ENCODE peak calls at places on chromosomes 11 and 22, in four cellular contexts. T is fibroblast of lung, L is DND-41, Z is spleen. P is an unnamed sample. For H3K36me3, the result is how much of the 10 kb centered on the place peaks cover.

GRCh38 chr11:117828641-117829368 is 4.3 kb upstream of the FXYD2 start:
- DNase-seq in T (peak), L (peak), Z (peak), P (peak)

GRCh38 chr22:24517446-24517845 is 22.3 kb downstream of the UPB1 start:
- DNase-seq in T (no peak), L (no peak), Z (no peak), P (no peak)

GRCh38 chr11:75565221-75565814 is 3.3 kb downstream of the SERPINH1 start:
- DNase-seq in T (peak), L (no peak), Z (no peak), P (no peak)

GRCh38 chr11:12253843-12254281 is 123.5 kb upstream of the PARVA start:
- DNase-seq in T (no peak), L (no peak), Z (no peak), P (no peak)

GRCh38 chr22:28674121-28674563 is 5.5 kb downstream of the TTC28 start:
- DNase-seq in T (peak), L (peak), Z (no peak), P (peak)

GRCh38 chr11:71281901-71282300 is 29.5 kb upstream of the SHANK2 start:
- DNase-seq in T (no peak), L (no peak), Z (no peak), P (no peak)

GRCh38 chr11:17354070-17354924 is 2.7 kb downstream of the NCR3LG1 start:
- DNase-seq in T (peak), L (peak), Z (no peak), P (peak)

GRCh38 chr11:22690891-22691290 is 24.5 kb downstream of the GAS2 start:
- DNase-seq in T (no peak), L (peak), Z (no peak), P (no peak)

GRCh38 chr11:68297812-68298658 is 14.4 kb upstream of the LRP5 start:
- DNase-seq in T (peak), L (peak), Z (peak), P (peak)

GRCh38 chr11:133414503-133414902 is 117.8 kb downstream of the OPCML start:
- DNase-seq in T (no peak), L (no peak), Z (no peak), P (no peak)

GRCh38 chr11:69437001-69437875 is 44.2 kb upstream of the LINC01488 start:
- DNase-seq in T (no peak), L (no peak), Z (peak), P (no peak)

GRCh38 chr11:119810478-119811232 is 81.7 kb upstream of the NECTIN1 start:
- DNase-seq in T (no peak), L (no peak), Z (peak), P (no peak)

GRCh38 chr11:45926536-45927331 is 4.3 kb downstream of the LARGE2 start:
- DNase-seq in T (no peak), L (no peak), Z (peak), P (no peak)

GRCh38 chr22:20571531-20572007 is 64.2 kb downstream of the MED15 start:
- DNase-seq in T (peak), L (peak), Z (peak), P (peak)

GRCh38 chr22:44068422-44069191 is 44.5 kb downstream of the PARVB start:
- DNase-seq in T (no peak), L (no peak), Z (no peak), P (no peak)

GRCh38 chr11:64723117-64723906 is at the start of gene NRXN2:
- DNase-seq in T (peak), L (peak), Z (peak), P (peak)

GRCh38 chr11:115409116-115409663 is 95.0 kb downstream of the CADM1 start:
- DNase-seq in T (no peak), L (no peak), Z (no peak), P (no peak)

GRCh38 chr11:66688561-66689534 is 11.2 kb upstream of the RBM4B start:
- DNase-seq in T (no peak), L (no peak), Z (peak), P (no peak)

GRCh38 chr11:2531277-2531986 is 86.6 kb downstream of the KCNQ1 start:
- DNase-seq in T (peak), L (peak), Z (peak), P (peak)

GRCh38 chr11:77109236-77110019 is 6.8 kb downstream of the OMP start:
- DNase-seq in T (peak), L (no peak), Z (no peak), P (no peak)

GRCh38 chr11:45025716-45026492 is 75.2 kb upstream of the TP53I11 start:
- DNase-seq in T (peak), L (peak), Z (peak), P (no peak)

GRCh38 chr11:63910605-63911195 is 6.3 kb downstream of the RCOR2 start:
- DNase-seq in T (no peak), L (no peak), Z (no peak), P (no peak)

GRCh38 chr11:20238712-20239111 is 78.4 kb upstream of the DBX1 start:
- DNase-seq in T (no peak), L (no peak), Z (no peak), P (no peak)

GRCh38 chr11:104713366-104713765 is 184.9 kb downstream of the CASP12 start:
- DNase-seq in T (peak), L (no peak), Z (no peak), P (no peak)

GRCh38 chr11:25925359-25925758 is 406.6 kb upstream of the ANO3 start:
- DNase-seq in T (no peak), L (no peak), Z (no peak), P (no peak)

GRCh38 chr11:45885274-45885920 is at the start of gene MAPK8IP1:
- DNase-seq in T (peak), L (peak), Z (peak), P (peak)

GRCh38 chr11:10379022-10379421 is 74.1 kb downstream of the ADM start:
- DNase-seq in T (peak), L (peak), Z (no peak), P (no peak)

GRCh38 chr11:111913997-111914396 is 1.5 kb downstream of the HSPB2 start:
- DNase-seq in T (peak), L (no peak), Z (no peak), P (no peak)

GRCh38 chr11:99256614-99257013 is 235.9 kb downstream of the CNTN5 start:
- DNase-seq in T (no peak), L (no peak), Z (no peak), P (no peak)

GRCh38 chr11:86395061-86395551 is 20.4 kb downstream of the CCDC81 start:
- DNase-seq in T (peak), L (no peak), Z (no peak), P (no peak)

GRCh38 chr22:46934172-46934745 is 171.8 kb downstream of the TBC1D22A start:
- DNase-seq in T (no peak), L (no peak), Z (no peak), P (no peak)

GRCh38 chr11:2214527-2215229 is 43.1 kb upstream of the TH start:
- DNase-seq in T (no peak), L (no peak), Z (peak), P (no peak)

GRCh38 chr11:17036666-17037658 is 22.7 kb upstream of the PLEKHA7 start:
- DNase-seq in T (no peak), L (no peak), Z (no peak), P (no peak)

GRCh38 chr22:23182289-23183106 is 2.2 kb downstream of the BCR start:
- DNase-seq in T (no peak), L (peak), Z (no peak), P (peak)

GRCh38 chr22:19120829-19121630 is 1.2 kb downstream of the DGCR2 start:
- DNase-seq in T (no peak), L (no peak), Z (peak), P (peak)
- H3K27ac ChIP-seq in T (peak), L (peak), Z (peak), P (peak)

GRCh38 chr22:17865183-17866055 is 91.2 kb upstream of the BID start:
- DNase-seq in T (no peak), L (no peak), Z (no peak), P (no peak)
- H3K36me3 ChIP-seq in T (under half), L (under half), Z (half or more), P (under half)

DNA sequence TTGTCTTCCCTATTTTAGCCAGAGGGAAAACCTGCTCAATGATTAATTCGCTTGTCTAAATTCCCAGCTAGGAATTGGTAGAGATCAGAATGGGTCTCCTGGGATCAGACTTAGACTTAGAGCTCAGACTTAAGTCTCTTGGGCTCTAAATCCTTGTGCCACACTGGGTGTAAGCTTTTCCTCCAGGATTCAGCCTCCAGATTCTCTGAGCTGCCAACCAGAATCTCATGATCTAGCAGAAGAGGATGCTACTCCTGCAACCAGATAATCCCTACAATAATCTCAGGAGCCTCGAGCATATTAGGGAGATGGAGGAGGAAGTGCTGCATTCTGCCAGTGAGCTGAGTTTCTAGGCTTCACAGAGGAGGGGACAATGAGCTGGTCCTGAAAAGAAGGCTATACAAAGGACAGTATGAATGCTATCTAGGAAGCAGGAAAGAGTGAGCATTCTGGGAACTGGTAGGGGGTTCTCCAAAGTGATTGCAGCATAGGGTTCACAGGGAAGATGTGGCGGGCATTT is 211.6 kb upstream of the SESN3 start:
- DNase-seq in T (no peak), L (no peak), Z (no peak), P (no peak)
- H3K4me3 ChIP-seq in T (no peak), L (no peak), Z (no peak), P (no peak)

GRCh38 chr11:125163431-125164011 is 1.0 kb upstream of the PKNOX2 start:
- DNase-seq in T (no peak), L (no peak), Z (no peak), P (no peak)
- H3K27ac ChIP-seq in T (no peak), L (no peak), Z (no peak), P (no peak)

GRCh38 chr11:47282462-47282861 is 12.5 kb downstream of the MADD start:
- DNase-seq in T (no peak), L (no peak), Z (no peak), P (no peak)

GRCh38 chr11:47288066-47288465 is 18.1 kb downstream of the MADD start:
- DNase-seq in T (no peak), L (no peak), Z (no peak), P (no peak)

GRCh38 chr11:47280860-47281259 is 10.9 kb downstream of the MADD start:
- DNase-seq in T (no peak), L (no peak), Z (no peak), P (no peak)

GRCh38 chr11:47285969-47286770 is 16.2 kb downstream of the MADD start:
- DNase-seq in T (no peak), L (no peak), Z (no peak), P (no peak)

GRCh38 chr11:47284151-47284550 is 14.2 kb downstream of the MADD start:
- DNase-seq in T (no peak), L (no peak), Z (no peak), P (no peak)
- H3K36me3 ChIP-seq in T (under half), L (half or more), Z (under half), P (half or more)

GRCh38 chr11:120869097-120869496 is 154.8 kb upstream of the TBCEL start:
- DNase-seq in T (no peak), L (no peak), Z (no peak), P (no peak)
- H3K4me3 ChIP-seq in T (no peak), L (no peak), Z (no peak), P (no peak)

GRCh38 chr22:37028692-37029674 is 9.4 kb downstream of the MPST start:
- DNase-seq in T (no peak), L (no peak), Z (no peak), P (no peak)

GRCh38 chr22:37032535-37033460 is 13.3 kb downstream of the MPST start:
- DNase-seq in T (peak), L (no peak), Z (no peak), P (no peak)

GRCh38 chr22:37033605-37034430 is 14.3 kb downstream of the MPST start:
- DNase-seq in T (no peak), L (no peak), Z (no peak), P (no peak)

GRCh38 chr22:37032134-37032534 is 12.6 kb downstream of the MPST start:
- DNase-seq in T (no peak), L (no peak), Z (no peak), P (no peak)

GRCh38 chr22:37030560-37031281 is 11.2 kb downstream of the MPST start:
- DNase-seq in T (no peak), L (no peak), Z (no peak), P (no peak)
- H3K27ac ChIP-seq in T (no peak), L (no peak), Z (no peak), P (no peak)